ENCODE peak calls at places on chromosome 16, in seven cellular contexts. R is H9, C is mesendoderm, I is neuronal stem cell, E is mesenchymal stem cell, H is trophoblast cell, S is H1. F is an unnamed sample.

GRCh38 chr16:67672739-67673662 is 6.4 kb downstream of the C16orf86 start:
- DNase-seq in C (peak), R (peak), S (no peak), I (no peak), E (peak), H (peak), F (peak)

GRCh38 chr16:78122774-78123315 is 23.4 kb downstream of the WWOX start:
- DNase-seq in R (no peak), C (peak), I (peak), E (peak), S (no peak), H (peak), F (peak)

GRCh38 chr16:24491721-24492120 is 47.6 kb upstream of the RBBP6 start:
- DNase-seq in C (no peak), E (no peak), H (peak), R (no peak), I (no peak), S (no peak), F (no peak)

GRCh38 chr16:50496990-50497389 is 51.2 kb upstream of the NKD1 start:
- DNase-seq in R (no peak), I (no peak), H (no peak), E (no peak), S (no peak), C (no peak), F (no peak)

GRCh38 chr16:85785927-85786326 is 13.4 kb downstream of the EMC8 start:
- DNase-seq in S (no peak), E (no peak), C (no peak), H (no peak), R (no peak), I (no peak), F (peak)

GRCh38 chr16:2023098-2023925 is 3.4 kb upstream of the NHERF2 start:
- DNase-seq in C (peak), I (peak), E (peak), R (peak), S (peak), H (peak), F (peak)

GRCh38 chr16:83365166-83365565 is 442.6 kb upstream of the HSBP1 start:
- DNase-seq in I (no peak), E (peak), R (no peak), C (no peak), H (no peak), S (no peak), F (peak)

GRCh38 chr16:4316103-4316731 is 350 bp downstream of the GLIS2 start:
- DNase-seq in C (peak), R (no peak), E (peak), S (no peak), I (no peak), H (no peak), F (no peak)

GRCh38 chr16:17287401-17287800 is 183.4 kb downstream of the XYLT1 start:
- DNase-seq in I (peak), C (no peak), S (no peak), H (no peak), R (no peak), E (no peak), F (no peak)

GRCh38 chr16:76335187-76335974 is 58.2 kb downstream of the CNTNAP4 start:
- DNase-seq in H (no peak), I (no peak), S (peak), E (no peak), C (peak), R (no peak), F (no peak)

GRCh38 chr16:68786685-68787418 is 49.8 kb downstream of the CDH1 start:
- DNase-seq in I (no peak), C (no peak), E (peak), R (no peak), S (no peak), H (no peak), F (peak)

GRCh38 chr16:3651461-3652372 is 2.8 kb upstream of the DNASE1 start:
- DNase-seq in H (no peak), R (no peak), C (no peak), I (no peak), S (no peak), E (no peak), F (no peak)

GRCh38 chr16:85459529-85460251 is 153.4 kb upstream of the GSE1 start:
- DNase-seq in S (no peak), E (peak), R (no peak), C (no peak), H (no peak), I (no peak), F (no peak)

GRCh38 chr16:2968368-2968737 is 795 bp upstream of the PAQR4 start:
- DNase-seq in I (no peak), H (no peak), E (no peak), C (no peak), R (no peak), S (no peak), F (no peak)

GRCh38 chr16:85286066-85286712 is 173.9 kb upstream of the CIBAR2 start:
- DNase-seq in R (no peak), I (no peak), E (no peak), H (no peak), C (no peak), S (no peak), F (peak)

GRCh38 chr16:89334461-89334860 is 117.0 kb downstream of the ZNF778 start:
- DNase-seq in E (no peak), R (no peak), I (no peak), S (no peak), C (no peak), H (no peak), F (no peak)

GRCh38 chr16:17129971-17130370 is 340.8 kb downstream of the XYLT1 start:
- DNase-seq in H (no peak), R (no peak), E (no peak), S (no peak), C (no peak), I (no peak), F (no peak)

GRCh38 chr16:82700541-82701240 is 73.9 kb downstream of the CDH13 start:
- DNase-seq in R (no peak), I (no peak), E (peak), S (no peak), H (no peak), C (no peak), F (peak)

GRCh38 chr16:50102046-50102756 is 36.4 kb downstream of the HEATR3 start:
- DNase-seq in S (no peak), E (peak), C (no peak), H (no peak), R (no peak), I (no peak), F (peak)

GRCh38 chr16:84650062-84650991 is 2.0 kb downstream of the KLHL36 start:
- DNase-seq in E (peak), H (peak), R (no peak), C (no peak), I (no peak), S (no peak), F (peak)

GRCh38 chr16:76985362-76985761 is 205.6 kb upstream of the MON1B start:
- DNase-seq in S (no peak), R (no peak), E (no peak), C (no peak), H (no peak), I (no peak), F (no peak)

GRCh38 chr16:77171750-77172635 is 19.0 kb upstream of the MON1B start:
- DNase-seq in C (peak), E (peak), H (peak), R (no peak), I (peak), S (no peak), F (peak)

GRCh38 chr16:50696575-50697420 is 3.4 kb downstream of the NOD2 start:
- DNase-seq in I (no peak), S (no peak), H (peak), R (no peak), C (no peak), E (peak), F (peak)

GRCh38 chr16:47972246-47972985 is 183.4 kb downstream of the ABCC12 start:
- DNase-seq in H (no peak), E (no peak), I (no peak), C (no peak), R (no peak), S (no peak), F (no peak)

GRCh38 chr16:55175389-55175788 is 148.6 kb upstream of the IRX6 start:
- DNase-seq in R (no peak), I (no peak), S (no peak), H (no peak), E (no peak), C (no peak), F (no peak)

GRCh38 chr16:55179858-55180585 is 144.0 kb upstream of the IRX6 start:
- DNase-seq in H (no peak), E (no peak), R (no peak), C (no peak), S (no peak), I (no peak), F (no peak)

GRCh38 chr16:55171241-55171640 is 152.8 kb upstream of the IRX6 start:
- DNase-seq in C (peak), E (no peak), I (no peak), R (no peak), H (no peak), S (no peak), F (no peak)

DNA sequence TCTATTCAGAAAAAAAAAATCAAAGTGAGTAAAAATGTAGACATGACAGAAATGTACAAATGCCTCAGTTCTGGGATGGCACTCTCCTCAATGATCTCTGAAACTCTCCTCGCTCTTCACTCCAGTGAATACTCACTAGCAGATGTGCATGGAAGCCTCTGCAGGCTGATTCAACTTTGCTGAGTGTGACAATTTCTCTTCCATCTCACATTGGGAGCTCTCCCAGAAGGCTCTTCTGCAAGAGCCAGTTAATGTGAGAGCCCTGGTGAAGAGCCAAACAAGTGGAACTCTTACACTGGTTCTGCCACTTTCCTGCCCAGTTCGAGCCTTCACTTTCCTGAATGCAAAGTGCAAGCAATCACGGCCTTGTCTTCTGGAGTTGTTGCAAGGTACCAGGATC is 147.1 kb upstream of the IRX6 start:
- DNase-seq in I (no peak), H (no peak), S (no peak), C (no peak), E (no peak), R (no peak), F (no peak)
- H3K23ac ChIP-seq in I (no peak), H (no peak), S (no peak), C (no peak), E (no peak), R (no peak), F (no peak)

GRCh38 chr16:87553174-87553573 is 49.1 kb upstream of the JPH3 start:
- DNase-seq in S (no peak), R (no peak), E (no peak), H (no peak), I (no peak), C (no peak), F (no peak)
- H3K23ac ChIP-seq in S (no peak), R (no peak), E (no peak), H (no peak), I (no peak), C (no peak), F (no peak)

DNA sequence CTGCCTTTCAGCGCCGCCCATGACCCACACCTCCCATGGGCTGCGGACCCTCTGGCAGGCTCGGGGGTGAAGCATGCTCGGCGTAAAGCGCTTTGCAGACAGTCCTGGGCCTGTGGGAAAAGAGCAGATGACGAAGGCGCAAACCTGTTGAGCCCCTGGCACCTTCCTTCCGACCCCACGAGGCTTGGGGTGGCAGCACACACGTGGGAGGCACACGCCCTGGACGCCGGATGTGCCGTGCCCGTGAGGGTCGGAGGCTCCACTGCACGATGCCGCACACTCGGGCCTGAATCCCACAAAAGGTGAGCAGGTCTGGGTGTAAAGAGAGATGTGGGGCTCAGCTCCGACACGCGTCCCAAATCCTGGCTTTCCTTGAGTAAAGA is 71.1 kb downstream of the LMF1 start:
- DNase-seq in R (no peak), S (no peak), C (no peak), I (no peak), H (no peak), E (no peak), F (no peak)
- H3K23ac ChIP-seq in R (no peak), S (no peak), C (no peak), I (peak), H (no peak), E (no peak), F (no peak)

GRCh38 chr16:57549730-57550129 is 7.3 kb downstream of the ADGRG5 start:
- DNase-seq in R (no peak), I (no peak), E (no peak), H (no peak), S (no peak), C (no peak), F (no peak)
- H3K23ac ChIP-seq in R (no peak), I (no peak), E (no peak), H (no peak), S (no peak), C (no peak), F (no peak)

GRCh38 chr16:72926671-72927070 is 121.3 kb downstream of the ZFHX3 start:
- DNase-seq in H (no peak), I (no peak), E (no peak), C (no peak), R (no peak), S (no peak), F (no peak)

GRCh38 chr16:72924918-72925630 is 122.9 kb downstream of the ZFHX3 start:
- DNase-seq in I (no peak), H (no peak), S (no peak), R (no peak), C (no peak), E (no peak), F (no peak)

GRCh38 chr16:72928089-72928981 is 119.6 kb downstream of the ZFHX3 start:
- DNase-seq in C (no peak), I (no peak), H (no peak), E (no peak), R (no peak), S (no peak), F (no peak)

GRCh38 chr16:72925631-72925979 is 122.3 kb downstream of the ZFHX3 start:
- DNase-seq in S (no peak), C (no peak), E (no peak), H (no peak), R (no peak), I (no peak), F (no peak)

DNA sequence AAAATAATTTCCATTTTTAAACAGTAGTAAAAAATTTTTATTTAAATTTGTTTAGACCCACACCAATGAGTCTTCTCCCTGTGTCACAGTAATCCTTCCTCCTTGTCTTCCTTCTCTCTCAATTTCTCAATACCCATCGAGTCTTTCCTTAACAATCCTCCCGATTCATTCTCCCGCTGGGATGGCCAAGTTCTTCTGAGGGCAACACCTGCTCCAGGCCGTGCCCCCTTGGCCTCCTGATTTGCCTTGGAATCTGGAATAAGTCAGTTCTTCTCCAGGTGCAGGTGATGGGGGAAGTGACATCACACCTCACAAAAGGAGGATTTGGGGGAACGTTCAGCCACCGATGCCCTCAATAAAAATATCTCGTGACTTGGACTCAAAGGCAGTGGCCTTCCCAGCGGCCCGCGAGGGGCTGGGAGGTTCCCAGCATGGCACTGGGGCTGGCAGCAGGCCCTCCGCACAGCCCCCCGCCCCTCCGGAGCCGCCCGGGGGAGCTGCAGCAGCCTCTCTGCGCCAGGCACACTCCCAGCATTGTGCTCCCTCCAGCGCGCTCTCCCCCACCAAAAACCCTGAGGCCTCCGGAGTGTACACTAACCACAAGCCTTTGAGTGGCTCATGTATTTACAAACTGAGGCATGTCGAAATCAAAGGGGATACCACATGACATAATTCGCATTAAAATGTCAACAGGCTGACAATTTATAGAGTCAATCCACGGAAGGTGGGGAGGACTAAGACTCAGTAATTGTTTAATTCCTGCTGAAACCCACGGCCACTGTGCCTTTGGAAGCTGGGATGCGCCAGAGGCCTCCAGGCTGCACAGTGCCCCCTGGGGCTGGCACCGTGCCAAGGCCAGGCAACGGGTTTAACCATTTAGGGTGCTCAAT is 120.5 kb downstream of the ZFHX3 start:
- DNase-seq in C (no peak), E (peak), I (no peak), H (no peak), S (no peak), R (no peak), F (peak)
- H3K23ac ChIP-seq in C (no peak), E (no peak), I (no peak), H (no peak), S (no peak), R (no peak), F (no peak)

DNA sequence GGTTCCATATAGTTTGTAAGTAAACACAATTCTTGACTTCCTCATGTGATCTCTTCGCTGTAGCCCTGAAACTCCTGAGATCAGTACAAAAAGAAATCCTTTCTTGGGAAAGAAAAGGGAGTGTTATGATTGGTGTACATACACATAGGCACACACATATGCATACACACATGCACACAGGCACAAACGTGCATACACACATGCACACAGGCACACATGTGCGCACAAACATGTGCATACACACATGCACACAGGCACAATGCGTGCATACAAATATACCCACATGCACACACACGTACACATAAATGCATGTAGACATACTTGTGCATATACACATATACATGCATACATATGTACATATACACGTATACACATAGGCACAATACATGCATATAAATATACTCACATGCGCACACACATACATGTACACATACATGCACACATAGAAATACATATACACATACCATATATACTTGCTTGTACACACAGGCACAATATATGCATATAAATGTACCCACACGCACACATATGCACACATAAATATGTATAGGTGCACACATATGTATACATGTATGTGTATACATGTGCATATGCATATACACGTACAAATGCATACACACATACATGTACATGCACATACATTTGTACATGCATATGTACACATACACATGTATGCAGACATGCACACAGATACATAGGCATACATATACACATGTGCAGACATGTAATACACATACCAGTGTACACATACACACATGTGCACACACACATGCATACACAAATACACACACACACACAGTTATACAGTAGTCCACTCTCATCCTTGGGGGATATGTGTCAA is 26.4 kb downstream of the CMIP start:
- DNase-seq in H (no peak), E (no peak), I (no peak), R (no peak), C (no peak), S (no peak), F (no peak)
- H3K23ac ChIP-seq in H (no peak), E (no peak), I (peak), R (no peak), C (no peak), S (no peak), F (no peak)

DNA sequence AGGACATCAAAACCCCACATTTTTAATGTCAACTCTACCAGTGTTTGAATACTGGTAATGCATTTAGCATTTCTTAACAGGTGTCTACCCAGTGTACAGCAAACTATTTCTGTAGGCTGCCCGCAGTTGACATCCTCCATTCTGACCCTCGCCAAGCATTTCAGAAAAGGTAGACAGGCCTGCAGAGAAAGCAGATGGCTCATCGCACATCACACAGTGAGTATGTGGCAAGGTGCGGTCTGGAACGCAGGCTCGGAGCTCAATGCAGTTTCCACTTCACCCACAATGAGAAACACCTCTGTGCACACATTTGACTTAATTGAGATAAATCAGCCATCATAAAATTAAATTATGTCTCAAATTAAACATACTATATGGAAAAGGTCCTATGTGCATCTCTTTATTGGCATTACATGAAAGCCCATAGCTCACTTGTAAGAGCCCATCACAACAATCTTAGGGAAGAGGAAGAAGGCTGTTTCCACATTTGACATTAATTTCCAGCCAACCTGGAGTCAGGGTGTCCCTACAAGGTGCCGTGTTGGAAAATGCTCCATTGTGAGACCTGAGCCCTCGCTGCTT is 378.9 kb upstream of the DYNLRB2 start:
- DNase-seq in I (no peak), C (no peak), H (no peak), E (no peak), S (no peak), R (no peak), F (no peak)
- H3K23ac ChIP-seq in I (no peak), C (no peak), H (no peak), E (no peak), S (no peak), R (no peak), F (no peak)

GRCh38 chr16:31870809-31871208 is 2.8 kb upstream of the ZNF267 start:
- DNase-seq in C (no peak), I (no peak), H (no peak), E (no peak), S (no peak), R (no peak), F (no peak)
- H3K23ac ChIP-seq in C (no peak), I (no peak), H (no peak), E (no peak), S (no peak), R (no peak), F (no peak)

DNA sequence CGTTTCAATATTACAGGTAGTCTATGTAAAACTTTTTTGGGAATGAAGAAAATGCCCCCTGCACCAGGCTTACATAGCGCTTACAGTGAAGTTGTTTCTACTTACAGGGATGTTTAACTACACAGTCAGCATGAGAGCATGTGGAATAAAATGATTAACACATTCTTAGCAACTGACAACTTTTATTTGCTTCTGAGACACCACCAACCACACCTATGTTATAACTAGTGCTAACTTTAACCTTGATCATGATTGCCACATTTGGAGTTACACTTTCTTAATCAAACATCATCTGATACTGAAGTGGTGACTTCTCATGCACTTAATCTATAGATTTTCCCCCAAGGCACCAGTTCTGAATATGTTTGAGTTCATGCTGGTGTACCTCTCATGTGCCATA is 20.3 kb upstream of the ZNF267 start:
- DNase-seq in S (no peak), E (no peak), I (no peak), H (no peak), R (no peak), C (no peak), F (no peak)
- H3K23ac ChIP-seq in S (no peak), E (no peak), I (no peak), H (no peak), R (no peak), C (no peak), F (no peak)

F was measured in IMR-90.